ENCODE peak calls at places on chromosomes 2 and 18, in six cellular contexts. R, C, L, Q, K and U are unnamed samples.
A peak's percentile ranks its signal among the peaks of the same experiment; 100 is the strongest.

GRCh38 chr2:56860991-56861390 is 677.2 kb downstream of the CCDC85A start:
- DNase-seq in K (no peak), R (no peak), C (no peak), L (no peak), Q (no peak), U (no peak)

GRCh38 chr2:28869494-28870145 is 489 bp downstream of the TRMT61B start:
- DNase-seq in K (peak; percentile 41), Q (no peak), R (no peak), C (no peak), L (peak; percentile 12), U (peak; percentile 14)

GRCh38 chr2:60936757-60937156 is 55.4 kb downstream of the REL start:
- DNase-seq in Q (no peak), K (no peak), L (no peak), R (no peak), C (no peak), U (peak; percentile 87)

GRCh38 chr18:3654442-3655253 is 204.7 kb downstream of the TGIF1 start:
- DNase-seq in L (no peak), Q (no peak), C (no peak), K (no peak), R (no peak), U (no peak)

GRCh38 chr18:36481201-36481657 is 183.7 kb downstream of the FHOD3 start:
- DNase-seq in Q (no peak), C (no peak), K (no peak), R (no peak), L (no peak), U (no peak)

GRCh38 chr2:229835601-229836283 is 86.1 kb downstream of the TRIP12 start:
- DNase-seq in R (no peak), C (no peak), L (no peak), Q (no peak), K (no peak), U (no peak)

GRCh38 chr2:217693363-217693762 is 309.4 kb downstream of the TNS1 start:
- DNase-seq in Q (no peak), L (no peak), C (no peak), K (no peak), R (no peak), U (no peak)

GRCh38 chr2:109057686-109058085 is 68.7 kb upstream of the EDAR start:
- DNase-seq in K (no peak), R (no peak), L (no peak), Q (no peak), C (no peak), U (no peak)

GRCh38 chr2:69345434-69345833 is 41.6 kb downstream of the GFPT1 start:
- DNase-seq in C (no peak), R (no peak), K (no peak), L (no peak), Q (no peak), U (no peak)

GRCh38 chr2:31151501-31151900 is 13.3 kb upstream of the GALNT14 start:
- DNase-seq in Q (no peak), L (no peak), C (no peak), R (no peak), K (no peak), U (no peak)

GRCh38 chr2:29010946-29011649 is 30.0 kb downstream of the TOGARAM2 start:
- DNase-seq in K (no peak), L (no peak), Q (no peak), R (no peak), C (no peak), U (no peak)

GRCh38 chr2:42999856-43000241 is 207.5 kb upstream of the HAAO start:
- DNase-seq in Q (no peak), K (no peak), R (no peak), C (no peak), L (no peak), U (no peak)

GRCh38 chr18:8773980-8774379 is 68.6 kb downstream of the MTCL1 start:
- DNase-seq in K (no peak), L (no peak), R (no peak), Q (no peak), C (no peak), U (no peak)

GRCh38 chr2:44098050-44098449 is 70.6 kb upstream of the PPM1B start:
- DNase-seq in C (peak; percentile 25), K (no peak), L (no peak), Q (no peak), R (no peak), U (no peak)

GRCh38 chr2:46701152-46701551 is 214.5 kb downstream of the MCFD2 start:
- DNase-seq in Q (no peak), C (no peak), R (no peak), L (no peak), K (no peak), U (no peak)